ENCODE peak calls at places on chromosomes 2 and 18, in four cellular contexts. One of them, this sample, is unnamed. For H3K36me3, the result is how much of the 10 kb centered on the place peaks cover.

GRCh38 chr2:26000561-26001211 is 18.4 kb upstream of the KIF3C start:
- DNase-seq in neuronal stem cell: no peak
- DNase-seq in PC-3: no peak
- DNase-seq in astrocyte: no peak
- DNase-seq in this sample: no peak

GRCh38 chr2:38122344-38122743 is 46.4 kb upstream of the CYP1B1 start:
- DNase-seq in neuronal stem cell: no peak
- DNase-seq in PC-3: no peak
- DNase-seq in astrocyte: peak
- DNase-seq in this sample: no peak

GRCh38 chr2:119223521-119224390 is at the start of gene STEAP3:
- DNase-seq in neuronal stem cell: peak
- DNase-seq in PC-3: peak
- DNase-seq in astrocyte: peak
- DNase-seq in this sample: no peak

GRCh38 chr2:127400897-127401756 is 13.4 kb upstream of the MAP3K2 start:
- DNase-seq in neuronal stem cell: no peak
- DNase-seq in PC-3: peak
- DNase-seq in astrocyte: peak
- DNase-seq in this sample: no peak

GRCh38 chr2:132668189-132668833 is 1.7 kb downstream of the LYPD1 start:
- DNase-seq in neuronal stem cell: no peak
- DNase-seq in PC-3: peak
- DNase-seq in astrocyte: peak
- DNase-seq in this sample: no peak

GRCh38 chr2:83665154-83665553 is 793.9 kb downstream of the SUCLG1 start:
- DNase-seq in neuronal stem cell: no peak
- DNase-seq in PC-3: no peak
- DNase-seq in astrocyte: no peak
- DNase-seq in this sample: no peak

GRCh38 chr2:227230151-227230550 is 65.7 kb downstream of the COL4A3 start:
- DNase-seq in neuronal stem cell: no peak
- DNase-seq in PC-3: no peak
- DNase-seq in astrocyte: no peak
- DNase-seq in this sample: no peak

GRCh38 chr2:205895981-205896655 is 189.9 kb downstream of the INO80D start:
- DNase-seq in neuronal stem cell: no peak
- DNase-seq in PC-3: no peak
- DNase-seq in astrocyte: no peak
- DNase-seq in this sample: no peak

GRCh38 chr2:200352631-200353030 is 46.1 kb downstream of the SPATS2L start:
- DNase-seq in neuronal stem cell: peak
- DNase-seq in PC-3: peak
- DNase-seq in astrocyte: peak
- DNase-seq in this sample: no peak

GRCh38 chr18:79863946-79864725 is 66.4 kb downstream of the KCNG2 start:
- DNase-seq in neuronal stem cell: no peak
- DNase-seq in PC-3: no peak
- DNase-seq in astrocyte: no peak
- DNase-seq in this sample: no peak

GRCh38 chr18:48126240-48126639 is 195.8 kb upstream of the SMAD2 start:
- DNase-seq in neuronal stem cell: no peak
- DNase-seq in PC-3: no peak
- DNase-seq in astrocyte: no peak
- DNase-seq in this sample: no peak

GRCh38 chr2:603427-603826 is 73.8 kb downstream of the TMEM18 start:
- DNase-seq in neuronal stem cell: no peak
- DNase-seq in PC-3: no peak
- DNase-seq in astrocyte: no peak
- DNase-seq in this sample: no peak

GRCh38 chr2:70888925-70889715 is 46.6 kb upstream of the ATP6V1B1 start:
- DNase-seq in neuronal stem cell: no peak
- DNase-seq in PC-3: no peak
- DNase-seq in astrocyte: no peak
- DNase-seq in this sample: no peak

GRCh38 chr2:57990118-57990725 is 56.4 kb upstream of the VRK2 start:
- DNase-seq in neuronal stem cell: no peak
- DNase-seq in PC-3: no peak
- DNase-seq in astrocyte: no peak
- DNase-seq in this sample: no peak

GRCh38 chr2:9738718-9739496 is 104.4 kb upstream of the TAF1B start:
- DNase-seq in neuronal stem cell: no peak
- DNase-seq in PC-3: no peak
- DNase-seq in astrocyte: no peak
- DNase-seq in this sample: no peak

GRCh38 chr2:190763901-190764514 is 115.1 kb downstream of the NAB1 start:
- DNase-seq in neuronal stem cell: no peak
- DNase-seq in PC-3: peak
- DNase-seq in astrocyte: peak
- DNase-seq in this sample: no peak

GRCh38 chr2:225040862-225041209 is 1.4 kb downstream of the DOCK10 start:
- DNase-seq in neuronal stem cell: no peak
- DNase-seq in PC-3: peak
- DNase-seq in astrocyte: no peak
- DNase-seq in this sample: peak

GRCh38 chr2:145601306-145601925 is 1081.5 kb upstream of the ZEB2 start:
- DNase-seq in neuronal stem cell: no peak
- DNase-seq in PC-3: peak
- DNase-seq in astrocyte: no peak
- DNase-seq in this sample: no peak

GRCh38 chr2:216571909-216572513 is 61.2 kb upstream of the IGFBP2 start:
- DNase-seq in neuronal stem cell: no peak
- DNase-seq in PC-3: peak
- DNase-seq in astrocyte: no peak
- DNase-seq in this sample: no peak

GRCh38 chr2:198065327-198065726 is 260.9 kb downstream of the PLCL1 start:
- DNase-seq in neuronal stem cell: no peak
- DNase-seq in PC-3: no peak
- DNase-seq in astrocyte: no peak
- DNase-seq in this sample: no peak

GRCh38 chr2:160156665-160157064 is 43.4 kb downstream of the ITGB6 start:
- DNase-seq in neuronal stem cell: no peak
- DNase-seq in PC-3: peak
- DNase-seq in astrocyte: peak
- DNase-seq in this sample: no peak

GRCh38 chr2:20241973-20242726 is 17.2 kb upstream of the SDC1 start:
- DNase-seq in neuronal stem cell: no peak
- DNase-seq in PC-3: no peak
- DNase-seq in astrocyte: no peak
- DNase-seq in this sample: no peak
- H3K9ac ChIP-seq in neuronal stem cell: no peak
- H3K9ac ChIP-seq in PC-3: no peak
- H3K9ac ChIP-seq in astrocyte: no peak
- H3K9ac ChIP-seq in this sample: no peak

GRCh38 chr2:64649626-64650025 is 4.1 kb downstream of the SERTAD2 start:
- DNase-seq in neuronal stem cell: no peak
- DNase-seq in PC-3: peak
- DNase-seq in astrocyte: no peak
- DNase-seq in this sample: peak

GRCh38 chr2:64651590-64651989 is 2.1 kb downstream of the SERTAD2 start:
- DNase-seq in neuronal stem cell: no peak
- DNase-seq in PC-3: no peak
- DNase-seq in astrocyte: no peak
- DNase-seq in this sample: peak

GRCh38 chr2:64650257-64650656 is 3.5 kb downstream of the SERTAD2 start:
- DNase-seq in neuronal stem cell: no peak
- DNase-seq in PC-3: no peak
- DNase-seq in astrocyte: no peak
- DNase-seq in this sample: peak

GRCh38 chr2:64652231-64653173 is 1.2 kb downstream of the SERTAD2 start:
- DNase-seq in neuronal stem cell: no peak
- DNase-seq in PC-3: peak
- DNase-seq in astrocyte: peak
- DNase-seq in this sample: peak

DNA sequence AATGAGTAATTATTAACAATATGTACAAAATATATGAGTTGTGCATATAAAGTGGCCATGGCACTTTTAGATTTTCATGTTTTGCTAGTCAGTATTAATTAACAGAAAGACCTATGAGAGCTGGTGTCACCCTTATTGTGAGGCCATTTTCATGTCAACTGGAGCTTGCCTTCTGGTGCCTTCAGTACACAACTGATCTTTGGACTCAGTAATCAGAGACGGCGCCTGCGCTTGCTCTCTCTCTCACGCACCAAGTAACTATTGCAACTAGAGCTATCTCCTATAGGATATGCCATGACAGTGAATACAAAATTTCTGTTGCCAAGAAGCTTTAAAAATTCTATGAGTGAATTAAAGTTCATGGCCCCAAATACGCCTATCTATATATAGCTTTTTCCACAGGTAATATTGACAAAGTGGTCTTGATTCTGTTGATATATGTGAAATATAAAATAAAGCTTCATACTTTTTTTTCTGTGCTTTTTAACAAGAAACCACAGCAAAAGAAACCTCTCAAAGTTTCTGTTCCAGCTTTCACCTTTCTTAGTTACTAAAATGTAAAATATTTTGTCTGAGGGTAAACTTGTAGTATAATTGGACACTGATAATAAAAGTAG is 2.9 kb downstream of the SERTAD2 start:
- DNase-seq in neuronal stem cell: no peak
- DNase-seq in PC-3: peak
- DNase-seq in astrocyte: no peak
- DNase-seq in this sample: peak
- H3K4me3 ChIP-seq in neuronal stem cell: no peak
- H3K4me3 ChIP-seq in PC-3: peak
- H3K4me3 ChIP-seq in astrocyte: no peak
- H3K4me3 ChIP-seq in this sample: peak

GRCh38 chr2:233369462-233369861 is 15.2 kb downstream of the DGKD start:
- DNase-seq in neuronal stem cell: no peak
- DNase-seq in PC-3: no peak
- DNase-seq in astrocyte: no peak
- DNase-seq in this sample: no peak
- H3K36me3 ChIP-seq in neuronal stem cell: under half
- H3K36me3 ChIP-seq in PC-3: under half
- H3K36me3 ChIP-seq in astrocyte: under half
- H3K36me3 ChIP-seq in this sample: under half

GRCh38 chr2:65566617-65567016 is 134.2 kb upstream of the SPRED2 start:
- DNase-seq in neuronal stem cell: no peak
- DNase-seq in PC-3: no peak
- DNase-seq in astrocyte: no peak
- DNase-seq in this sample: no peak
- H3K9ac ChIP-seq in neuronal stem cell: no peak
- H3K9ac ChIP-seq in PC-3: no peak
- H3K9ac ChIP-seq in astrocyte: no peak
- H3K9ac ChIP-seq in this sample: no peak

DNA sequence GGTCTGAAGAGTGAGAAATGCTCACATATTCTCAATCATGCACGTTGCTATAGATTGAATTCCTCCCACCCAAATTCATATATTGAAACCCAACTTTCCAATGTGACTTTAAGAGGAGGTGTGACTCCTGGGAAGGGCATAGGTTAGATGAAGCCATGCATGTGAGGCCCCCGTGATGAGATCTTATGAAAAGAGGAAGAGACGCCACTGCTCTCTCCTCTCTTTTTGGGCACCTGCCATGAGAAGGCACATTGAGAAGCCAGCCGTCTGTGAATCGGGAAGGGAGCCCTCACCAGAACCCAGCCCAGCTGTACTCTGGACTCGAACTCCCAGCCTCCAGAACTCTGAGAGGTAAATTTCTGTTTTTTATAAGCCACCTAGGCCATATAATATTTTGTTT is 842.6 kb upstream of the SALL3 start:
- DNase-seq in neuronal stem cell: no peak
- DNase-seq in PC-3: no peak
- DNase-seq in astrocyte: no peak
- DNase-seq in this sample: no peak
- H3K4me3 ChIP-seq in neuronal stem cell: no peak
- H3K4me3 ChIP-seq in PC-3: no peak
- H3K4me3 ChIP-seq in astrocyte: no peak
- H3K4me3 ChIP-seq in this sample: no peak

This sample was measured in Karpas-422.